ENCODE peak calls at places on chromosomes 5 and 9, in six cellular contexts. J is astrocyte, N is neural progenitor cell, V is SK-N-SH, A is IMR-90, O is GM23338. C is an unnamed sample.

GRCh38 chr5:52007230-52007858 is 624.1 kb downstream of the ISL1 start:
- DNase-seq in J (peak; percentile 3), N (peak; percentile 67), V (peak; percentile 44), A (peak; percentile 38), O (peak; percentile 66), C (peak; percentile 67)

GRCh38 chr9:129023036-129023907 is 4.9 kb downstream of the SH3GLB2 start:
- DNase-seq in J (peak; percentile 70), N (peak; percentile 36), V (peak; percentile 71), A (peak; percentile 79), O (no peak), C (no peak)

GRCh38 chr9:102360846-102361245 is 622.4 kb upstream of the GRIN3A start:
- DNase-seq in J (no peak), N (no peak), V (no peak), A (no peak), O (no peak), C (no peak)

GRCh38 chr5:4941957-4942830 is 197.9 kb upstream of the ADAMTS16 start:
- DNase-seq in J (no peak), N (peak; percentile 59), V (peak; percentile 87), A (no peak), O (peak; percentile 45), C (peak; percentile 57)

GRCh38 chr5:145463634-145464033 is 371.5 kb downstream of the PRELID2 start:
- DNase-seq in J (no peak), N (no peak), V (no peak), A (peak; percentile 66), O (no peak), C (no peak)

GRCh38 chr9:130183133-130183762 is 11.0 kb downstream of the NCS1 start:
- DNase-seq in J (peak; percentile 71), N (peak; percentile 64), V (peak; percentile 72), A (peak; percentile 71), O (peak; percentile 50), C (no peak)

GRCh38 chr9:71106992-71107391 is 14.4 kb downstream of the TRPM3 start:
- DNase-seq in J (no peak), N (no peak), V (no peak), A (no peak), O (no peak), C (no peak)

GRCh38 chr9:13412323-13412722 is 132.8 kb upstream of the MPDZ start:
- DNase-seq in J (peak; percentile 12), N (no peak), V (no peak), A (no peak), O (no peak), C (no peak)

GRCh38 chr9:79325501-79325900 is 246.3 kb upstream of the TLE4 start:
- DNase-seq in J (peak; percentile 56), N (no peak), V (no peak), A (peak; percentile 45), O (no peak), C (no peak)

DNA sequence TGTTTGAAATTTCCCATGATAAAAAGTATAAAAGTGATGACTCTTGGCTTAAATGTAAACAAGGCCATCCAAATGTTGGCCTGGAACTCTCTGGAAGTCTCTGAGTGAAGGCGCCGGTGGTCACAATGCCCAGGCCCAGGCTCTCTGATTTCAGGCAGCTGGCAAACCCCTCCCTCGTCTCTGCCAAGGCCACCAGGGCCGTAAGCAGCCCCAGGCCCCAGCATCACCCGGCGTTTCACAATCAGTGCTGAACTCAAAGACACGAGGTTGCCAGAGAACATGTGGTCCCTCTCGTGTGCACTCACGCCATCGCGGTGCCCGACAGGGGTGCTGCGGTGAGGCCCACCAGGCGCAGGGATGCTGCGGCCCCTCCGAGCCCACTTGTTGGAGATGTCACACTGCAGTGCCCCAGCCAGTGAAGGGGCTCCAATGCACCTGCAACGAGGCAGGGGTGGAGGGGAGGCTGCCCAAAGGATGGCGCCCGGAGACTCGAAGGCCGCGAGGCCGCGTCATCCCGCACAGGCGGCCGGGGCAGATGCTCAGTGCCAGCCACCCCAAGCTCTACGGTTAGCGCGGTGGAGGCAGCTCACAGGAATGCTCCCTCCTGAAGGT is 15.0 kb downstream of the LPCAT1 start:
- DNase-seq in J (no peak), N (no peak), V (no peak), A (peak; percentile 30), O (no peak), C (no peak)
- H3K4me1 ChIP-seq in J (peaks cover 3% of the 10 kb centered on the region), N (peaks cover 7% of the 10 kb centered on the region), V (no peaks in the 10 kb centered on the region), A (peaks cover 6% of the 10 kb centered on the region), O (peaks cover 41% of the 10 kb centered on the region), C (peaks cover 47% of the 10 kb centered on the region)

GRCh38 chr5:96433066-96433447 is at the start of gene PCSK1:
- DNase-seq in J (peak; percentile 23), N (peak; percentile 70), V (peak; percentile 44), A (no peak), O (peak; percentile 64), C (no peak)
- H3K4me3 ChIP-seq in J (peak within 1 kb of the TSS; percentile 59), N (peak within 1 kb of the TSS; percentile 75), V (peak within 1 kb of the TSS; percentile 26), A (no peak within 1 kb of the TSS), O (peak within 1 kb of the TSS; percentile 89), C (no peak within 1 kb of the TSS)

GRCh38 chr5:129120158-129120581 is 25.6 kb downstream of the ISOC1 start:
- DNase-seq in J (no peak), N (no peak), V (no peak), A (no peak), O (no peak), C (no peak)

GRCh38 chr5:129122560-129122959 is 28.0 kb downstream of the ISOC1 start:
- DNase-seq in J (no peak), N (no peak), V (no peak), A (no peak), O (no peak), C (no peak)

GRCh38 chr5:129125819-129126218 is 31.3 kb downstream of the ISOC1 start:
- DNase-seq in J (no peak), N (peak; percentile 19), V (no peak), A (no peak), O (no peak), C (peak; percentile 7)
- H2AFZ ChIP-seq in J (no peak overlapping the region), N (no peak overlapping the region), V (no peak overlapping the region), A (no peak overlapping the region), O (no peak overlapping the region), C (no peak overlapping the region)

GRCh38 chr9:89528540-89528939 is 30.6 kb upstream of the SEMA4D start:
- DNase-seq in J (no peak), N (no peak), V (no peak), A (no peak), O (no peak), C (no peak)
- H3K4me1 ChIP-seq in J (no peaks in the 10 kb centered on the region), N (no peaks in the 10 kb centered on the region), V (no peaks in the 10 kb centered on the region), A (peaks cover 4% of the 10 kb centered on the region), O (no peaks in the 10 kb centered on the region), C (no peaks in the 10 kb centered on the region)

GRCh38 chr9:131607591-131607990 is 62.3 kb downstream of the PRRT1B start:
- DNase-seq in J (no peak), N (no peak), V (no peak), A (no peak), O (no peak), C (no peak)

GRCh38 chr9:131606896-131607567 is 61.7 kb downstream of the PRRT1B start:
- DNase-seq in J (no peak), N (no peak), V (no peak), A (no peak), O (no peak), C (no peak)

GRCh38 chr9:131608469-131609115 is 63.3 kb downstream of the PRRT1B start:
- DNase-seq in J (peak; percentile 88), N (peak; percentile 83), V (no peak), A (peak; percentile 87), O (peak; percentile 89), C (no peak)

GRCh38 chr9:131610231-131610761 is 65.0 kb downstream of the PRRT1B start:
- DNase-seq in J (peak; percentile 98), N (no peak), V (no peak), A (peak; percentile 87), O (no peak), C (no peak)

DNA sequence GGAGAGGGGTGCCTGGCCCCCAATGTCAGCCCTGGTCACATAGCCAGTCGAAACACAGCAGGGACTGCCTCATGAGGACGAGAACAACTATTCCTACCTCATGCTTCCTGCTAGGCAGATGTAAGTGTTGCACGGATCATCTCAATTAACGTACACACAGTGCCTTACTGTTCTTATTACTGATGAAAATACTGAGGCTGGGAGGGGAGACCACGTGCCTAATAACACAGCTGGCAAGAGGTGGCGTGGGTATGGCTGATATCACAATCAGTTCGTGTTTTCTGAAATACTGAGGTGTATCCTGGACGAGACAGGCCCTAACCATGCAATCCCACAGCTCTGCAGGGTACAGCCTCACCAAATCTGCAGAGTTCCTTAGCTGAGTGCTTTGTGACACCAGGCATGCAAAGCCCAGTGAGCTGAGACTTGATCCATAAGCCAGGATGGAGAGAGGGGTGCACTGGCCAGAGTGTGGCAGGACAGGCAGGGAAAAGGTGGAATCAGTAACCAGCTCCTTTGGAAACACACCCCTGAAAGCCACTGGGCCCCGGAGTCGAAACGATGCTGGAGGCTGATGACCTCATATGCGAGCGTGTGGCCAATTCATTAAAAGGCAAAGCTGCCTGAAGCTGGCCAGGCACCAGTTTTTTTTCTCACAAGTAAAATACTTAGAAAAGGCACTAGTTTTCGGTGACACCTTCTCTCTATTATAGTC is 64.0 kb downstream of the PRRT1B start:
- DNase-seq in J (peak; percentile 78), N (peak; percentile 34), V (no peak), A (peak; percentile 74), O (peak; percentile 38), C (no peak)
- H3K4me3 ChIP-seq in J (peak overlapping the region; percentile 41), N (no peak overlapping the region), V (no peak overlapping the region), A (no peak overlapping the region), O (no peak overlapping the region), C (no peak overlapping the region)

DNA sequence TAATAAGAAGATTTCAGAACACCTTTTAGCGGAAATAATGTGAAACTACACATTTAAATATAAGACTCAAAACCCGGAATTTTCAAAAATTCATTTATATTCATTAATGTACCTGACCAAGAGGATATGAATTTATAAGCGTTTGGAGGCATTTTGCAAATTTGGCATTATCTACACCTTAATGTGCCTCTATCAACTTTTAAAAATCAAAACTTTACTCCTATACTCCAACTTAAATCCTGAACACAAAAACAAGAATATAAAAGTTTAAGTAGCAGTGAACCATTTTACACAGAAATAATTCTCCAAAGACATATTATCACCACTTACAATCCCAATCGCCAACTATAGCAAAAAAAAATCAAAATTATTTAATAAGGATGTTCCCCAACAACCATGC is 3.9 kb downstream of the ZNF608 start:
- DNase-seq in J (no peak), N (no peak), V (no peak), A (no peak), O (no peak), C (no peak)
- H2AFZ ChIP-seq in J (no peak overlapping the region), N (no peak overlapping the region), V (no peak overlapping the region), A (no peak overlapping the region), O (no peak overlapping the region), C (no peak overlapping the region)